ENCODE peak calls at places on chromosomes 1 and 21, in four cellular contexts. One of them, this sample, is unnamed.

GRCh38 chr1:221949996-221950395 is 208.1 kb upstream of the DUSP10 start:
- DNase-seq in effector CD4-positive, alpha-beta T cell: no peak
- DNase-seq in right cardiac atrium: no peak
- DNase-seq in GDM1: no peak
- DNase-seq in this sample: no peak

GRCh38 chr1:206851611-206852010 is 13.8 kb upstream of the IL20 start:
- DNase-seq in right cardiac atrium: no peak
- DNase-seq in effector CD4-positive, alpha-beta T cell: no peak
- DNase-seq in GDM1: no peak
- DNase-seq in this sample: no peak

GRCh38 chr21:38721055-38721454 is 84.7 kb upstream of the ETS2 start:
- DNase-seq in right cardiac atrium: peak
- DNase-seq in effector CD4-positive, alpha-beta T cell: no peak
- DNase-seq in GDM1: no peak
- DNase-seq in this sample: no peak

GRCh38 chr1:234535763-234536515 is 57.0 kb upstream of the TARBP1 start:
- DNase-seq in effector CD4-positive, alpha-beta T cell: no peak
- DNase-seq in right cardiac atrium: peak
- DNase-seq in GDM1: no peak
- DNase-seq in this sample: no peak

GRCh38 chr1:229562686-229563085 is 4.2 kb upstream of the ABCB10 start:
- DNase-seq in effector CD4-positive, alpha-beta T cell: no peak
- DNase-seq in GDM1: no peak
- DNase-seq in right cardiac atrium: no peak
- DNase-seq in this sample: no peak

GRCh38 chr21:42002421-42002958 is 7.7 kb downstream of the ZBTB21 start:
- DNase-seq in effector CD4-positive, alpha-beta T cell: peak
- DNase-seq in right cardiac atrium: no peak
- DNase-seq in GDM1: no peak
- DNase-seq in this sample: no peak

GRCh38 chr1:10207810-10208209 is 2.6 kb upstream of the KIF1B start:
- DNase-seq in right cardiac atrium: no peak
- DNase-seq in effector CD4-positive, alpha-beta T cell: no peak
- DNase-seq in GDM1: no peak
- DNase-seq in this sample: no peak

GRCh38 chr1:2547210-2548067 is 8.7 kb upstream of the TNFRSF14 start:
- DNase-seq in GDM1: no peak
- DNase-seq in effector CD4-positive, alpha-beta T cell: peak
- DNase-seq in right cardiac atrium: peak
- DNase-seq in this sample: no peak

GRCh38 chr1:211677659-211678058 is 2.2 kb upstream of the NEK2 start:
- DNase-seq in right cardiac atrium: no peak
- DNase-seq in effector CD4-positive, alpha-beta T cell: no peak
- DNase-seq in GDM1: no peak
- DNase-seq in this sample: no peak

GRCh38 chr1:153742411-153743142 is 14.7 kb downstream of the INTS3 start:
- DNase-seq in effector CD4-positive, alpha-beta T cell: no peak
- DNase-seq in right cardiac atrium: no peak
- DNase-seq in GDM1: peak
- DNase-seq in this sample: no peak

GRCh38 chr1:116693759-116694482 is 26.4 kb upstream of the IGSF3 start:
- DNase-seq in right cardiac atrium: no peak
- DNase-seq in GDM1: no peak
- DNase-seq in effector CD4-positive, alpha-beta T cell: no peak
- DNase-seq in this sample: no peak

GRCh38 chr1:48943393-48943792 is 166.7 kb upstream of the BEND5 start:
- DNase-seq in GDM1: no peak
- DNase-seq in right cardiac atrium: no peak
- DNase-seq in effector CD4-positive, alpha-beta T cell: no peak
- DNase-seq in this sample: no peak

GRCh38 chr21:37828515-37828914 is 87.7 kb downstream of the KCNJ6 start:
- DNase-seq in GDM1: no peak
- DNase-seq in effector CD4-positive, alpha-beta T cell: no peak
- DNase-seq in right cardiac atrium: no peak
- DNase-seq in this sample: no peak

GRCh38 chr1:173202430-173203145 is 4.5 kb downstream of the TNFSF4 start:
- DNase-seq in GDM1: peak
- DNase-seq in right cardiac atrium: no peak
- DNase-seq in effector CD4-positive, alpha-beta T cell: no peak
- DNase-seq in this sample: no peak

GRCh38 chr1:213284626-213285025 is 233.6 kb downstream of the RPS6KC1 start:
- DNase-seq in GDM1: no peak
- DNase-seq in right cardiac atrium: no peak
- DNase-seq in effector CD4-positive, alpha-beta T cell: no peak
- DNase-seq in this sample: no peak

GRCh38 chr1:184664042-184664659 is 90.5 kb downstream of the EDEM3 start:
- DNase-seq in right cardiac atrium: peak
- DNase-seq in effector CD4-positive, alpha-beta T cell: no peak
- DNase-seq in GDM1: peak
- DNase-seq in this sample: no peak

GRCh38 chr1:9846611-9847171 is 22.9 kb upstream of the CLSTN1 start:
- DNase-seq in right cardiac atrium: no peak
- DNase-seq in effector CD4-positive, alpha-beta T cell: no peak
- DNase-seq in GDM1: no peak
- DNase-seq in this sample: no peak

GRCh38 chr1:145878724-145879123 is 6.9 kb downstream of the ANKRD35 start:
- DNase-seq in right cardiac atrium: no peak
- DNase-seq in effector CD4-positive, alpha-beta T cell: no peak
- DNase-seq in GDM1: no peak
- DNase-seq in this sample: no peak

GRCh38 chr1:58783090-58783992 is 506 bp downstream of the JUN start:
- DNase-seq in right cardiac atrium: peak
- DNase-seq in GDM1: no peak
- DNase-seq in effector CD4-positive, alpha-beta T cell: peak
- DNase-seq in this sample: peak

GRCh38 chr1:43048601-43049011 is 89.9 kb upstream of the SLC2A1 start:
- DNase-seq in effector CD4-positive, alpha-beta T cell: no peak
- DNase-seq in right cardiac atrium: no peak
- DNase-seq in GDM1: no peak
- DNase-seq in this sample: no peak

GRCh38 chr1:96865731-96866684 is 144.4 kb downstream of the PTBP2 start:
- DNase-seq in right cardiac atrium: no peak
- DNase-seq in effector CD4-positive, alpha-beta T cell: no peak
- DNase-seq in GDM1: no peak
- DNase-seq in this sample: no peak

GRCh38 chr21:28714795-28715464 is 277.7 kb downstream of the LTN1 start:
- DNase-seq in effector CD4-positive, alpha-beta T cell: no peak
- DNase-seq in right cardiac atrium: no peak
- DNase-seq in GDM1: no peak
- DNase-seq in this sample: no peak

GRCh38 chr1:35192056-35192852 is 691 bp downstream of the SFPQ start:
- DNase-seq in GDM1: peak
- DNase-seq in effector CD4-positive, alpha-beta T cell: peak
- DNase-seq in right cardiac atrium: peak
- DNase-seq in this sample: peak

GRCh38 chr1:209634005-209634737 is 18.1 kb downstream of the LAMB3 start:
- DNase-seq in effector CD4-positive, alpha-beta T cell: no peak
- DNase-seq in right cardiac atrium: peak
- DNase-seq in GDM1: no peak
- DNase-seq in this sample: no peak

GRCh38 chr21:37060296-37060695 is 12.6 kb downstream of the PIGP start:
- DNase-seq in GDM1: no peak
- DNase-seq in right cardiac atrium: peak
- DNase-seq in effector CD4-positive, alpha-beta T cell: no peak
- DNase-seq in this sample: no peak

GRCh38 chr1:12637693-12638092 is 6.2 kb upstream of the AADACL4 start:
- DNase-seq in GDM1: no peak
- DNase-seq in right cardiac atrium: no peak
- DNase-seq in effector CD4-positive, alpha-beta T cell: no peak
- DNase-seq in this sample: no peak

GRCh38 chr1:56142301-56142700 is 437.1 kb downstream of the PLPP3 start:
- DNase-seq in right cardiac atrium: no peak
- DNase-seq in GDM1: no peak
- DNase-seq in effector CD4-positive, alpha-beta T cell: no peak
- DNase-seq in this sample: no peak

GRCh38 chr21:35059742-35060141 is 10.6 kb upstream of the RUNX1 start:
- DNase-seq in right cardiac atrium: no peak
- DNase-seq in GDM1: no peak
- DNase-seq in effector CD4-positive, alpha-beta T cell: no peak
- DNase-seq in this sample: no peak

GRCh38 chr1:185038813-185039399 is 6.5 kb upstream of the RNF2 start:
- DNase-seq in right cardiac atrium: no peak
- DNase-seq in effector CD4-positive, alpha-beta T cell: no peak
- DNase-seq in GDM1: no peak
- DNase-seq in this sample: no peak

GRCh38 chr1:7404046-7404742 is 366.9 kb upstream of the VAMP3 start:
- DNase-seq in GDM1: no peak
- DNase-seq in right cardiac atrium: no peak
- DNase-seq in effector CD4-positive, alpha-beta T cell: no peak
- DNase-seq in this sample: no peak

GRCh38 chr1:51517361-51518032 is 1.6 kb downstream of the EPS15 start:
- DNase-seq in effector CD4-positive, alpha-beta T cell: no peak
- DNase-seq in GDM1: no peak
- DNase-seq in right cardiac atrium: no peak
- DNase-seq in this sample: no peak

GRCh38 chr1:41169066-41169798 is 72.9 kb downstream of the SCMH1 start:
- DNase-seq in right cardiac atrium: no peak
- DNase-seq in effector CD4-positive, alpha-beta T cell: no peak
- DNase-seq in GDM1: no peak
- DNase-seq in this sample: no peak

GRCh38 chr1:217471403-217471802 is 159.5 kb downstream of the GPATCH2 start:
- DNase-seq in GDM1: no peak
- DNase-seq in right cardiac atrium: no peak
- DNase-seq in effector CD4-positive, alpha-beta T cell: no peak
- DNase-seq in this sample: no peak

GRCh38 chr1:206472454-206472853 is 2.2 kb downstream of the IKBKE start:
- DNase-seq in GDM1: peak
- DNase-seq in right cardiac atrium: no peak
- DNase-seq in effector CD4-positive, alpha-beta T cell: no peak
- DNase-seq in this sample: no peak

GRCh38 chr1:234748066-234748465 is 138.1 kb upstream of the IRF2BP2 start:
- DNase-seq in effector CD4-positive, alpha-beta T cell: no peak
- DNase-seq in right cardiac atrium: no peak
- DNase-seq in GDM1: no peak
- DNase-seq in this sample: no peak

GRCh38 chr1:190852611-190853010 is 374.9 kb upstream of the BRINP3 start:
- DNase-seq in effector CD4-positive, alpha-beta T cell: no peak
- DNase-seq in right cardiac atrium: no peak
- DNase-seq in GDM1: no peak
- DNase-seq in this sample: no peak

GRCh38 chr21:45819478-45820170 is 161.9 kb upstream of the COL6A1 start:
- DNase-seq in effector CD4-positive, alpha-beta T cell: no peak
- DNase-seq in GDM1: no peak
- DNase-seq in right cardiac atrium: no peak
- DNase-seq in this sample: no peak

GRCh38 chr1:209646558-209646957 is 5.7 kb downstream of the LAMB3 start:
- DNase-seq in GDM1: no peak
- DNase-seq in effector CD4-positive, alpha-beta T cell: no peak
- DNase-seq in right cardiac atrium: no peak
- DNase-seq in this sample: no peak

This sample was measured in T-helper 1 cell.